ENCODE peak calls at places on chromosomes 1 and 21, in nine cellular contexts. E is naive thymus-derived CD4-positive, alpha-beta T cell; M is CD4-positive, alpha-beta T cell; I is brain microvascular endothelial cell; A is A172; B is GM20000; L is cerebellar cortex; Z is activated CD8-positive, alpha-beta memory T cell treated with anti-CD3 and anti-CD28 coated beads for 48 hours; V is left ventricle myocardium inferior. T is an unnamed sample.

GRCh38 chr1:112510340-112510739 is 1.6 kb downstream of the WNT2B start:
- DNase-seq in B (no peak), L (no peak), M (no peak), A (no peak), V (no peak), I (no peak), E (no peak), Z (no peak), T (no peak)

GRCh38 chr1:1833456-1833855 is 55.2 kb upstream of the NADK start:
- DNase-seq in Z (no peak), L (peak; percentile 67), V (no peak), I (no peak), M (no peak), B (no peak), E (no peak), A (no peak), T (no peak)

GRCh38 chr1:151238467-151238739 is 16.1 kb upstream of the PSMD4 start:
- DNase-seq in L (no peak), I (peak; percentile 58), Z (no peak), E (no peak), B (no peak), V (no peak), A (peak; percentile 92), M (no peak), T (peak; percentile 87)

GRCh38 chr1:114122891-114123621 is 30.6 kb downstream of the SYT6 start:
- DNase-seq in A (peak; percentile 49), V (no peak), B (no peak), E (no peak), L (no peak), Z (no peak), M (no peak), I (peak; percentile 24), T (peak; percentile 21)

GRCh38 chr21:34834852-34835501 is 166.2 kb downstream of the CLIC6 start:
- DNase-seq in A (no peak), I (no peak), E (no peak), B (no peak), L (no peak), M (no peak), V (no peak), Z (no peak), T (no peak)

GRCh38 chr1:162381383-162381782 is at the start of gene C1orf226:
- DNase-seq in B (no peak), A (peak; percentile 87), Z (no peak), I (no peak), M (no peak), L (no peak), E (no peak), V (no peak), T (no peak)

GRCh38 chr1:219419860-219420259 is 193.0 kb downstream of the ZC3H11B start:
- DNase-seq in V (no peak), Z (no peak), L (no peak), B (no peak), M (no peak), I (no peak), A (no peak), E (no peak), T (no peak)

GRCh38 chr21:27570306-27570868 is 603.5 kb upstream of the ADAMTS5 start:
- DNase-seq in A (peak; percentile 73), E (no peak), V (peak; percentile 65), I (peak; percentile 92), Z (no peak), M (no peak), L (no peak), B (no peak), T (peak; percentile 86)

GRCh38 chr1:18294437-18295176 is 186.1 kb upstream of the KLHDC7A start:
- DNase-seq in E (no peak), V (no peak), M (no peak), L (no peak), B (no peak), I (no peak), Z (no peak), A (no peak), T (no peak)

GRCh38 chr1:61277129-61277801 is 194.9 kb downstream of the NFIA start:
- DNase-seq in I (no peak), V (no peak), L (peak; percentile 84), E (no peak), Z (no peak), A (no peak), B (no peak), M (no peak), T (no peak)

GRCh38 chr1:26956321-26956720 is 3.9 kb downstream of the KDF1 start:
- DNase-seq in L (no peak), V (no peak), Z (no peak), B (no peak), M (no peak), I (no peak), A (no peak), E (no peak), T (no peak)

GRCh38 chr1:111602974-111603373 is 16.6 kb upstream of the RAP1A start:
- DNase-seq in I (no peak), V (no peak), A (no peak), E (no peak), B (peak; percentile 51), L (no peak), Z (no peak), M (no peak), T (no peak)

GRCh38 chr1:232553809-232554208 is 76.1 kb downstream of the SIPA1L2 start:
- DNase-seq in Z (no peak), V (no peak), M (no peak), A (no peak), L (no peak), I (peak; percentile 53), B (no peak), E (no peak), T (peak; percentile 66)

GRCh38 chr1:183304466-183305122 is 113.6 kb downstream of the NMNAT2 start:
- DNase-seq in A (no peak), L (peak; percentile 72), M (no peak), V (no peak), I (no peak), E (no peak), Z (no peak), B (no peak), T (no peak)

GRCh38 chr1:21869620-21870121 is 57.6 kb downstream of the LDLRAD2 start:
- DNase-seq in A (peak; percentile 80), B (no peak), I (peak; percentile 77), M (no peak), L (peak; percentile 5), Z (no peak), V (peak; percentile 79), E (no peak), T (peak; percentile 67)

GRCh38 chr1:36735939-36736730 is 253.4 kb upstream of the CSF3R start:
- DNase-seq in L (no peak), V (no peak), M (no peak), A (no peak), B (no peak), Z (no peak), I (no peak), E (no peak), T (no peak)

GRCh38 chr1:2251786-2252185 is 23.7 kb downstream of the SKI start:
- DNase-seq in M (no peak), V (peak; percentile 78), A (no peak), L (no peak), I (no peak), E (no peak), B (no peak), Z (no peak), T (no peak)

GRCh38 chr1:168116327-168116799 is 20.4 kb downstream of the GPR161 start:
- DNase-seq in B (no peak), L (no peak), Z (no peak), V (no peak), I (no peak), E (no peak), M (no peak), A (no peak), T (no peak)

GRCh38 chr1:229557913-229558414 is 543 bp downstream of the ABCB10 start:
- DNase-seq in Z (peak; percentile 19), E (peak; percentile 31), A (peak; percentile 9), I (no peak), M (peak; percentile 9), L (peak; percentile 25), B (peak; percentile 83), V (peak; percentile 46), T (no peak)

GRCh38 chr1:55214214-55214902 is 806 bp downstream of the USP24 start:
- DNase-seq in B (peak; percentile 69), L (peak; percentile 55), V (peak; percentile 55), E (no peak), I (no peak), M (peak; percentile 11), A (peak; percentile 8), Z (no peak), T (no peak)

GRCh38 chr1:181351740-181352139 is 131.6 kb upstream of the CACNA1E start:
- DNase-seq in V (no peak), A (no peak), E (no peak), I (no peak), Z (no peak), B (no peak), L (no peak), M (no peak), T (no peak)

GRCh38 chr1:224502459-224503160 is 68.0 kb upstream of the WDR26 start:
- DNase-seq in B (no peak), Z (no peak), V (no peak), M (no peak), E (no peak), A (peak; percentile 61), I (no peak), L (peak; percentile 13), T (no peak)

GRCh38 chr1:109721046-109721445 is 9.0 kb downstream of the GSTM5 start:
- DNase-seq in B (no peak), E (no peak), M (no peak), A (no peak), Z (no peak), I (no peak), L (no peak), V (no peak), T (no peak)

GRCh38 chr1:192488058-192488457 is 87.5 kb upstream of the RGS1 start:
- DNase-seq in Z (no peak), A (no peak), E (no peak), I (no peak), B (no peak), M (no peak), L (no peak), V (no peak), T (no peak)

GRCh38 chr21:35922618-35923017 is 137.7 kb downstream of the SETD4 start:
- DNase-seq in E (no peak), B (no peak), I (no peak), V (no peak), Z (no peak), A (peak; percentile 23), M (no peak), L (no peak), T (peak; percentile 52)

GRCh38 chr1:92486251-92487077 is at the start of gene GFI1:
- DNase-seq in L (no peak), Z (peak; percentile 77), V (peak; percentile 29), E (no peak), A (no peak), M (peak; percentile 37), I (no peak), B (peak; percentile 77), T (no peak)

GRCh38 chr1:94986783-94987182 is 59.9 kb upstream of the CNN3 start:
- DNase-seq in A (peak; percentile 34), Z (no peak), V (no peak), L (no peak), I (peak; percentile 49), E (no peak), B (no peak), M (no peak), T (peak; percentile 74)

GRCh38 chr1:200588698-200589097 is 31.9 kb downstream of the KIF14 start:
- DNase-seq in V (no peak), I (no peak), Z (no peak), L (no peak), E (no peak), A (no peak), M (no peak), B (peak; percentile 9), T (no peak)